ENCODE peak calls at places on chromosome 11, in ten cellular contexts. S is heart right ventricle, G is breast epithelium, F is ovary, N is astrocyte, Y is endodermal cell, T is GM06990, A is HL-60, B is lower leg skin, H is thyroid gland. P is an unnamed sample.

GRCh38 chr11:46326813-46327416 is 20.3 kb upstream of the DGKZ start:
- DNase-seq in S (no peak), G (no peak), F (no peak), N (no peak), Y (no peak), T (no peak), A (no peak), B (no peak), H (no peak), P (no peak)

GRCh38 chr11:130146797-130147196 is 12.8 kb upstream of the ST14 start:
- DNase-seq in S (no peak), G (peak), F (no peak), N (no peak), Y (no peak), T (no peak), A (peak), B (peak), H (no peak), P (no peak)

GRCh38 chr11:60924110-60924905 is at the start of gene TMEM132A:
- DNase-seq in S (peak), G (no peak), F (peak), N (peak), Y (peak), T (peak), A (no peak), B (peak), H (peak), P (peak)

GRCh38 chr11:27721505-27722116 is 21.4 kb upstream of the BDNF start:
- DNase-seq in S (no peak), G (no peak), F (no peak), N (no peak), Y (no peak), T (no peak), A (peak), B (no peak), H (no peak), P (peak)

GRCh38 chr11:59992420-59992819 is 24.6 kb upstream of the OOSP4B start:
- DNase-seq in S (no peak), G (no peak), F (no peak), N (no peak), Y (no peak), T (no peak), A (peak), B (no peak), H (no peak), P (no peak)

GRCh38 chr11:62560566-62561103 is 13.1 kb downstream of the EEF1G start:
- DNase-seq in S (peak), G (peak), F (peak), N (peak), Y (peak), T (no peak), A (peak), B (peak), H (peak), P (peak)

GRCh38 chr11:71500601-71501021 is 26.5 kb upstream of the KRTAP5-7 start:
- DNase-seq in S (peak), G (no peak), F (no peak), N (no peak), Y (no peak), T (no peak), A (no peak), B (no peak), H (peak), P (peak)

GRCh38 chr11:64201524-64201923 is 5.0 kb upstream of the FERMT3 start:
- DNase-seq in S (no peak), G (no peak), F (no peak), N (no peak), Y (no peak), T (no peak), A (no peak), B (no peak), H (no peak), P (no peak)

GRCh38 chr11:9265211-9266131 is at the start of gene DENND5A:
- DNase-seq in S (peak), G (peak), F (peak), N (peak), Y (peak), T (peak), A (peak), B (peak), H (peak), P (peak)

GRCh38 chr11:12585861-12586260 is 88.4 kb upstream of the TEAD1 start:
- DNase-seq in S (no peak), G (no peak), F (no peak), N (no peak), Y (no peak), T (no peak), A (no peak), B (no peak), H (no peak), P (no peak)

GRCh38 chr11:1303973-1304372 is 5.5 kb downstream of the TOLLIP start:
- DNase-seq in S (peak), G (peak), F (peak), N (peak), Y (peak), T (no peak), A (no peak), B (no peak), H (peak), P (no peak)

GRCh38 chr11:23509023-23509422 is 648.7 kb upstream of the CCDC179 start:
- DNase-seq in S (no peak), G (no peak), F (no peak), N (peak), Y (no peak), T (no peak), A (no peak), B (no peak), H (no peak), P (no peak)

GRCh38 chr11:6925636-6926207 is 504 bp upstream of the ZNF215 start:
- DNase-seq in S (no peak), G (no peak), F (no peak), N (peak), Y (peak), T (no peak), A (no peak), B (no peak), H (no peak), P (no peak)

GRCh38 chr11:110297082-110297725 is 790 bp upstream of the RDX start:
- DNase-seq in S (no peak), G (no peak), F (no peak), N (no peak), Y (peak), T (no peak), A (no peak), B (no peak), H (no peak), P (no peak)

GRCh38 chr11:111632798-111633197 is 30.5 kb downstream of the SIK2 start:
- DNase-seq in S (no peak), G (no peak), F (no peak), N (no peak), Y (no peak), T (no peak), A (no peak), B (no peak), H (no peak), P (no peak)

GRCh38 chr11:2092956-2093412 is 46.2 kb downstream of the IGF2 start:
- DNase-seq in S (peak), G (peak), F (no peak), N (peak), Y (peak), T (no peak), A (peak), B (peak), H (peak), P (peak)

GRCh38 chr11:6604081-6604626 is 580 bp downstream of the ILK start:
- DNase-seq in S (no peak), G (no peak), F (peak), N (peak), Y (peak), T (peak), A (peak), B (peak), H (peak), P (peak)

GRCh38 chr11:12692238-12693074 is 18.2 kb downstream of the TEAD1 start:
- DNase-seq in S (peak), G (peak), F (peak), N (peak), Y (peak), T (no peak), A (no peak), B (peak), H (peak), P (peak)

GRCh38 chr11:123654566-123655081 is at the start of gene SCN3B:
- DNase-seq in S (peak), G (peak), F (peak), N (peak), Y (peak), T (peak), A (no peak), B (no peak), H (peak), P (peak)

GRCh38 chr11:60935676-60936442 is 11.6 kb downstream of the TMEM132A start:
- DNase-seq in S (no peak), G (no peak), F (no peak), N (no peak), Y (no peak), T (no peak), A (no peak), B (no peak), H (no peak), P (no peak)

GRCh38 chr11:129440028-129440630 is 64.5 kb downstream of the BARX2 start:
- DNase-seq in S (no peak), G (peak), F (no peak), N (peak), Y (peak), T (no peak), A (no peak), B (no peak), H (no peak), P (peak)

GRCh38 chr11:34052608-34053160 is 1.2 kb downstream of the CAPRIN1 start:
- DNase-seq in S (no peak), G (no peak), F (peak), N (no peak), Y (peak), T (no peak), A (peak), B (peak), H (peak), P (peak)

GRCh38 chr11:78415338-78415737 is 2.3 kb downstream of the GAB2 start:
- DNase-seq in S (no peak), G (no peak), F (no peak), N (no peak), Y (no peak), T (peak), A (no peak), B (no peak), H (no peak), P (no peak)

GRCh38 chr11:78418584-78419211 is 1.1 kb upstream of the GAB2 start:
- DNase-seq in S (no peak), G (no peak), F (no peak), N (no peak), Y (no peak), T (no peak), A (peak), B (no peak), H (no peak), P (no peak)

GRCh38 chr11:78417888-78418583 is 416 bp upstream of the GAB2 start:
- DNase-seq in S (peak), G (peak), F (peak), N (peak), Y (peak), T (peak), A (peak), B (peak), H (peak), P (peak)

GRCh38 chr11:78416285-78417174 is 1.1 kb downstream of the GAB2 start:
- DNase-seq in S (peak), G (peak), F (peak), N (peak), Y (peak), T (peak), A (peak), B (peak), H (peak), P (peak)

DNA sequence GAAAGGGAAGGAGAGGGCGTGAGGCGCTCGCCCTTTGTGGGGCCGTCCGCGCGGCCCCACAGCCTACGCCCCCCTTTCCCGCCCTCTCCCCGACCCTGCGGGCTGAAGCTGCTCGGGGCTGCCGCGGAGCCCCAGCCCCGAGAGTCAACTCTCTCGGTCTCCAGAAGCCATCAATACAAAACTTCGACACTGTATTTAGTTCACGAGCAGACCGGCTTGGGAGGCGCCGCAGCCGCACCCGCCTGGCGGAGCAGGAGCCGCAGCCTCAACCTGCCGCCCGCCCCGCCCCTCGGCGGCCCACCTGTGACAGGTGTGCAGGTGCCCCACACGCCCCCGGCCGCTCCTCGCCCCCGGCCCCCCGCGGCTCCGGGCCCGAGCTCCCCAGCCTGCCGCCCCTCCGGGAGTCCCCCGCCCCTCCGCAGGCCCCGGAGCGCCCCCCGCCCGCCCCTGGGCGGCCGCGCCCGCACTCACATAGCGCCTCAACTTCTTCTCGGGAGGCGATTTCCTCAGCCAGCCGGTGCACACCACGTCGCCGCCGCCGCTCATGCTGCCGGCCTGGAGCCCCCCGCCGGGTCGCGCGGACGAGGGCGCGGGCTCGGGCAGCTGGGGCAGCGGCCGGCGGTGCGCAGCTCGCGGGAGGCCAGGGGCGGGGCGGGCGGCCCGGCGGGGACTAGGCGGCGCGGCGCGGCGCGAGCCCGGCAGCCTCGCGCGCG is at the start of gene GAB2:
- DNase-seq in S (no peak), G (no peak), F (no peak), N (no peak), Y (peak), T (no peak), A (peak), B (no peak), H (peak), P (peak)
- TF ChIP-seq CTCF in S (no peak), G (no peak), F (no peak), N (no peak), Y (peak), T (no peak), A (no peak), B (no peak), H (no peak), P (no peak)

GRCh38 chr11:113725411-113725810 is 19.3 kb upstream of the TMPRSS5 start:
- DNase-seq in S (no peak), G (no peak), F (no peak), N (no peak), Y (no peak), T (no peak), A (no peak), B (no peak), H (no peak), P (no peak)
- TF ChIP-seq CTCF in S (no peak), G (no peak), F (no peak), N (no peak), Y (no peak), T (no peak), A (no peak), B (no peak), H (no peak), P (no peak)

GRCh38 chr11:44940835-44941234 is 9.8 kb downstream of the TP53I11 start:
- DNase-seq in S (no peak), G (no peak), F (no peak), N (no peak), Y (no peak), T (no peak), A (no peak), B (no peak), H (no peak), P (no peak)

GRCh38 chr11:44938066-44938691 is 12.5 kb downstream of the TP53I11 start:
- DNase-seq in S (no peak), G (no peak), F (no peak), N (no peak), Y (no peak), T (no peak), A (no peak), B (no peak), H (no peak), P (no peak)

GRCh38 chr11:44941286-44942021 is 9.2 kb downstream of the TP53I11 start:
- DNase-seq in S (no peak), G (no peak), F (no peak), N (no peak), Y (no peak), T (no peak), A (no peak), B (no peak), H (no peak), P (no peak)

GRCh38 chr11:44940424-44940823 is 10.3 kb downstream of the TP53I11 start:
- DNase-seq in S (no peak), G (no peak), F (no peak), N (no peak), Y (no peak), T (no peak), A (no peak), B (no peak), H (no peak), P (no peak)

DNA sequence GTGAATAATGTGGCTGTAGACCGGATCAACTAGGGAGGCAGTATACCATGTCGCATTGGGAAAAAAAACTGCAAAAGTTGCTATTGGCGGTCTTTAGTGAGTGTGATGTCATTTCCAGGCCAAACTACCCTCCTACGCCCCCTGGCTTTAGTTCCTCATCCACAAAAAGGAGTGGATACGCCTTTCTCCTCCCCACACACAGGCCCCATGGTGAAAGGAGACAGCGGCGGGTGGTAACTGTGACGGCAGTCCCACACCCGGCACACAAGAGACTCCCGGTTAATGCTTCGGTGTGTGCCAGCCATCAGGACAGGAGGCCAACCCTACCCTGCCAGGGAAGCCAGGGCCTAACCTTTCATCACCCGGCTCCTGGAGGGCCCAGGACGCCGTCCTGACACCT is 11.0 kb downstream of the TP53I11 start:
- DNase-seq in S (peak), G (no peak), F (no peak), N (no peak), Y (peak), T (no peak), A (peak), B (no peak), H (no peak), P (no peak)
- TF ChIP-seq CTCF in S (no peak), G (no peak), F (no peak), N (no peak), Y (peak), T (no peak), A (peak), B (no peak), H (peak), P (no peak)

GRCh38 chr11:95599959-95600586 is 189.5 kb downstream of the FAM76B start:
- DNase-seq in S (no peak), G (no peak), F (no peak), N (no peak), Y (no peak), T (no peak), A (no peak), B (no peak), H (no peak), P (no peak)
- TF ChIP-seq CTCF in S (no peak), G (no peak), F (no peak), N (no peak), Y (no peak), T (no peak), A (no peak), B (no peak), H (no peak), P (no peak)

GRCh38 chr11:125128450-125128849 is 17.0 kb upstream of the TMEM218 start:
- DNase-seq in S (no peak), G (no peak), F (no peak), N (peak), Y (no peak), T (no peak), A (no peak), B (no peak), H (no peak), P (no peak)

GRCh38 chr11:125129316-125129990 is 18.0 kb upstream of the TMEM218 start:
- DNase-seq in S (no peak), G (no peak), F (no peak), N (no peak), Y (no peak), T (no peak), A (no peak), B (no peak), H (peak), P (no peak)

GRCh38 chr11:125123194-125123946 is 11.9 kb upstream of the TMEM218 start:
- DNase-seq in S (no peak), G (no peak), F (no peak), N (no peak), Y (no peak), T (no peak), A (no peak), B (no peak), H (no peak), P (no peak)

GRCh38 chr11:125123947-125124633 is 12.7 kb upstream of the TMEM218 start:
- DNase-seq in S (peak), G (no peak), F (peak), N (peak), Y (peak), T (peak), A (peak), B (peak), H (peak), P (no peak)
- TF ChIP-seq CTCF in S (no peak), G (peak), F (no peak), N (peak), Y (peak), T (peak), A (peak), B (no peak), H (peak), P (no peak)

GRCh38 chr11:116170526-116171120 is 602.2 kb downstream of the BUD13 start:
- DNase-seq in S (no peak), G (no peak), F (no peak), N (no peak), Y (peak), T (no peak), A (no peak), B (no peak), H (no peak), P (peak)
- TF ChIP-seq CTCF in S (no peak), G (no peak), F (no peak), N (no peak), Y (peak), T (peak), A (no peak), B (no peak), H (no peak), P (no peak)

GRCh38 chr11:107780775-107781174 is 68.9 kb upstream of the SLN start:
- DNase-seq in S (no peak), G (no peak), F (no peak), N (no peak), Y (no peak), T (no peak), A (no peak), B (no peak), H (no peak), P (no peak)
- TF ChIP-seq CTCF in S (no peak), G (no peak), F (no peak), N (no peak), Y (no peak), T (peak), A (no peak), B (no peak), H (no peak), P (no peak)

GRCh38 chr11:127492025-127492424 is 491.5 kb upstream of the KIRREL3 start:
- DNase-seq in S (no peak), G (no peak), F (no peak), N (peak), Y (no peak), T (no peak), A (no peak), B (no peak), H (no peak), P (no peak)

GRCh38 chr11:127491589-127491988 is 491.0 kb upstream of the KIRREL3 start:
- DNase-seq in S (no peak), G (no peak), F (no peak), N (peak), Y (no peak), T (no peak), A (no peak), B (no peak), H (no peak), P (no peak)

GRCh38 chr11:127496165-127496564 is 495.6 kb upstream of the KIRREL3 start:
- DNase-seq in S (no peak), G (no peak), F (no peak), N (no peak), Y (no peak), T (no peak), A (no peak), B (no peak), H (no peak), P (no peak)

GRCh38 chr11:127490896-127491295 is 490.3 kb upstream of the KIRREL3 start:
- DNase-seq in S (no peak), G (no peak), F (no peak), N (no peak), Y (no peak), T (no peak), A (no peak), B (no peak), H (no peak), P (no peak)

DNA sequence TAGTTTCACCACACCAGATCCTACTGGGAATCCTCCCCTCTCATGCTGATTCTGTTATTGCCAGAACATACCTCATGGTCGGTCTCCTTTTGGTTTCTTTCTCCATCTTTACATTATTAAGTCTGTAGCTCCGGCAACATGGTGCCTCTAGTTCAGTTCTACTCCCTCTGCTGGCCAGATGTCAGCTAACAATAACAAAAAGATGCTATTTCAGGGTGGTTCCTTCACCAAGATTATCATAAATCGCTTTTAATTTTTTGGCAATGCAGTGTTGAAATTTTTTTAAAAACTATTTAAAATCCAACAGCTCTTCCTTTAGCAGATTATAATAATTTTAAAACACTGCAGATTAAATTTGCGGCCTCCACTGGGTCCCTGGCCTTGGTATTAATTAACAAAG is 492.8 kb upstream of the KIRREL3 start:
- DNase-seq in S (no peak), G (no peak), F (no peak), N (peak), Y (peak), T (no peak), A (no peak), B (no peak), H (no peak), P (no peak)
- TF ChIP-seq CTCF in S (peak), G (no peak), F (no peak), N (peak), Y (peak), T (peak), A (no peak), B (no peak), H (peak), P (no peak)

GRCh38 chr11:91778758-91779157 is 445.9 kb upstream of the FAT3 start:
- DNase-seq in S (no peak), G (no peak), F (no peak), N (no peak), Y (no peak), T (no peak), A (no peak), B (no peak), H (no peak), P (no peak)
- TF ChIP-seq CTCF in S (no peak), G (no peak), F (no peak), N (no peak), Y (no peak), T (no peak), A (no peak), B (no peak), H (no peak), P (no peak)